ENCODE peak calls at places on chromosomes 16 and 17, in four cellular contexts. One of them, this sample, is unnamed.

GRCh38 chr16:53865492-53865863 is 161.5 kb downstream of the FTO start:
- DNase-seq in K562: peak; percentile 57
- DNase-seq in GM12878: peak; percentile 32
- DNase-seq in SK-N-SH: no peak
- DNase-seq in this sample: no peak

GRCh38 chr16:1271380-1271749 is 15.5 kb downstream of the TPSD1 start:
- DNase-seq in K562: no peak
- DNase-seq in GM12878: no peak
- DNase-seq in SK-N-SH: no peak
- DNase-seq in this sample: no peak

GRCh38 chr17:66652840-66653507 is 181.9 kb upstream of the CACNG5 start:
- DNase-seq in K562: no peak
- DNase-seq in GM12878: no peak
- DNase-seq in SK-N-SH: no peak
- DNase-seq in this sample: no peak

GRCh38 chr16:67055712-67056487 is 27.0 kb downstream of the CBFB start:
- DNase-seq in K562: peak; percentile 39
- DNase-seq in GM12878: no peak
- DNase-seq in SK-N-SH: peak; percentile 21
- DNase-seq in this sample: peak; percentile 29

GRCh38 chr17:46192211-46192483 is 1.1 kb downstream of the KANSL1 start:
- DNase-seq in K562: no peak
- DNase-seq in GM12878: no peak
- DNase-seq in SK-N-SH: no peak
- DNase-seq in this sample: no peak

GRCh38 chr17:52148969-52149351 is 9.6 kb downstream of the CA10 start:
- DNase-seq in K562: no peak
- DNase-seq in GM12878: no peak
- DNase-seq in SK-N-SH: no peak
- DNase-seq in this sample: no peak

GRCh38 chr17:2814499-2815341 is 18.5 kb downstream of the RAP1GAP2 start:
- DNase-seq in K562: no peak
- DNase-seq in GM12878: peak; percentile 62
- DNase-seq in SK-N-SH: no peak
- DNase-seq in this sample: no peak

GRCh38 chr17:60944751-60945150 is 267.1 kb downstream of the BCAS3 start:
- DNase-seq in K562: no peak
- DNase-seq in GM12878: no peak
- DNase-seq in SK-N-SH: no peak
- DNase-seq in this sample: no peak

GRCh38 chr16:82133798-82134197 is 36.2 kb downstream of the MPHOSPH6 start:
- DNase-seq in K562: no peak
- DNase-seq in GM12878: no peak
- DNase-seq in SK-N-SH: no peak
- DNase-seq in this sample: no peak

GRCh38 chr16:84617068-84617630 is 729 bp downstream of the COTL1 start:
- DNase-seq in K562: no peak
- DNase-seq in GM12878: no peak
- DNase-seq in SK-N-SH: peak; percentile 65
- DNase-seq in this sample: no peak

GRCh38 chr17:72948115-72948514 is 144.4 kb downstream of the SLC39A11 start:
- DNase-seq in K562: no peak
- DNase-seq in GM12878: no peak
- DNase-seq in SK-N-SH: no peak
- DNase-seq in this sample: no peak

GRCh38 chr16:85711982-85712587 is 23.3 kb upstream of the GINS2 start:
- DNase-seq in K562: no peak
- DNase-seq in GM12878: no peak
- DNase-seq in SK-N-SH: no peak
- DNase-seq in this sample: no peak

GRCh38 chr17:74733365-74734122 is 3.5 kb upstream of the RAB37 start:
- DNase-seq in K562: no peak
- DNase-seq in GM12878: no peak
- DNase-seq in SK-N-SH: no peak
- DNase-seq in this sample: no peak

GRCh38 chr16:56515665-56516064 is 4.2 kb downstream of the BBS2 start:
- DNase-seq in K562: no peak
- DNase-seq in GM12878: no peak
- DNase-seq in SK-N-SH: no peak
- DNase-seq in this sample: no peak

GRCh38 chr16:57000271-57001025 is 11.1 kb downstream of the NLRC5 start:
- DNase-seq in K562: no peak
- DNase-seq in GM12878: peak; percentile 87
- DNase-seq in SK-N-SH: no peak
- DNase-seq in this sample: no peak

GRCh38 chr16:21637032-21637968 is 15.1 kb downstream of the IGSF6 start:
- DNase-seq in K562: no peak
- DNase-seq in GM12878: no peak
- DNase-seq in SK-N-SH: no peak
- DNase-seq in this sample: no peak

GRCh38 chr16:83470406-83470805 is 337.4 kb upstream of the HSBP1 start:
- DNase-seq in K562: no peak
- DNase-seq in GM12878: no peak
- DNase-seq in SK-N-SH: no peak
- DNase-seq in this sample: no peak

GRCh38 chr16:88287219-88287618 is 95.5 kb upstream of the ZNF469 start:
- DNase-seq in K562: peak; percentile 80
- DNase-seq in GM12878: no peak
- DNase-seq in SK-N-SH: peak; percentile 60
- DNase-seq in this sample: peak; percentile 18

GRCh38 chr16:72371307-72372081 is 199.5 kb upstream of the PMFBP1 start:
- DNase-seq in K562: no peak
- DNase-seq in GM12878: no peak
- DNase-seq in SK-N-SH: no peak
- DNase-seq in this sample: no peak

GRCh38 chr17:1153795-1154546 is 25.8 kb downstream of the ABR start:
- DNase-seq in K562: peak; percentile 23
- DNase-seq in GM12878: no peak
- DNase-seq in SK-N-SH: peak; percentile 93
- DNase-seq in this sample: peak; percentile 16

GRCh38 chr16:54193656-54194007 is 93.0 kb downstream of the IRX3 start:
- DNase-seq in K562: peak; percentile 66
- DNase-seq in GM12878: peak; percentile 4
- DNase-seq in SK-N-SH: peak; percentile 90
- DNase-seq in this sample: peak; percentile 58

GRCh38 chr16:79839450-79839849 is 238.9 kb upstream of the MAF start:
- DNase-seq in K562: no peak
- DNase-seq in GM12878: no peak
- DNase-seq in SK-N-SH: no peak
- DNase-seq in this sample: no peak

GRCh38 chr16:68444058-68444657 is 4.2 kb downstream of the SMPD3 start:
- DNase-seq in K562: peak; percentile 20
- DNase-seq in GM12878: no peak
- DNase-seq in SK-N-SH: no peak
- DNase-seq in this sample: peak; percentile 43

GRCh38 chr17:21283482-21284318 is 811 bp upstream of the MAP2K3 start:
- DNase-seq in K562: no peak
- DNase-seq in GM12878: no peak
- DNase-seq in SK-N-SH: peak; percentile 41
- DNase-seq in this sample: no peak

GRCh38 chr17:78759969-78760352 is 22.1 kb downstream of the CYTH1 start:
- DNase-seq in K562: no peak
- DNase-seq in GM12878: no peak
- DNase-seq in SK-N-SH: no peak
- DNase-seq in this sample: no peak

GRCh38 chr16:30185683-30186421 is 2.5 kb downstream of the CORO1A start:
- DNase-seq in K562: peak; percentile 16
- DNase-seq in GM12878: peak; percentile 79
- DNase-seq in SK-N-SH: peak; percentile 30
- DNase-seq in this sample: no peak

GRCh38 chr16:64365448-64365858 is 756.4 kb downstream of the CDH11 start:
- DNase-seq in K562: no peak
- DNase-seq in GM12878: no peak
- DNase-seq in SK-N-SH: no peak
- DNase-seq in this sample: no peak

GRCh38 chr16:7714775-7715174 is 382.1 kb downstream of the RBFOX1 start:
- DNase-seq in K562: no peak
- DNase-seq in GM12878: no peak
- DNase-seq in SK-N-SH: no peak
- DNase-seq in this sample: no peak

GRCh38 chr16:83908798-83909197 is 9.9 kb downstream of the MLYCD start:
- DNase-seq in K562: no peak
- DNase-seq in GM12878: no peak
- DNase-seq in SK-N-SH: no peak
- DNase-seq in this sample: no peak

GRCh38 chr17:35679007-35679682 is 52.3 kb upstream of the RASL10B start:
- DNase-seq in K562: no peak
- DNase-seq in GM12878: no peak
- DNase-seq in SK-N-SH: no peak
- DNase-seq in this sample: no peak

DNA sequence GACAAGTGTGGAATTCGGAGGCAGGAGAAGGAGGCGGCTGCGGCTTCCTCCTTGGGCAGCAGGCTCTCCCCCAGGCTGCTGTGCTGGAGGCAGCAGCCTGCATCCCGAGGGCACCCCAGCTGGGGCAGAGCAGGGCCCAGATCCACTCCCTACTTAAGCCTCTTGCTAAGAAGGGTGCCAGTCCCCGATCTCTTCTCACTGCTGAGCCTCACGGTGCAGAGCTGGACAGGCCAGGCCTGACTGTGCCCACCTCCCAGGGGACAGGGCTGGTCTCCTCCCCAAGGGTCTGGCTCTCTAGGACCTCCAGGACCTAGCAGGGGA is 210.8 kb downstream of the NTN1 start:
- DNase-seq in K562: no peak
- DNase-seq in GM12878: no peak
- DNase-seq in SK-N-SH: no peak
- DNase-seq in this sample: no peak
- H4K20me1 ChIP-seq in K562: no peaks in the 10 kb centered on the region
- H4K20me1 ChIP-seq in GM12878: peaks cover 2% of the 10 kb centered on the region
- H4K20me1 ChIP-seq in SK-N-SH: no peaks in the 10 kb centered on the region
- H4K20me1 ChIP-seq in this sample: no peaks in the 10 kb centered on the region

DNA sequence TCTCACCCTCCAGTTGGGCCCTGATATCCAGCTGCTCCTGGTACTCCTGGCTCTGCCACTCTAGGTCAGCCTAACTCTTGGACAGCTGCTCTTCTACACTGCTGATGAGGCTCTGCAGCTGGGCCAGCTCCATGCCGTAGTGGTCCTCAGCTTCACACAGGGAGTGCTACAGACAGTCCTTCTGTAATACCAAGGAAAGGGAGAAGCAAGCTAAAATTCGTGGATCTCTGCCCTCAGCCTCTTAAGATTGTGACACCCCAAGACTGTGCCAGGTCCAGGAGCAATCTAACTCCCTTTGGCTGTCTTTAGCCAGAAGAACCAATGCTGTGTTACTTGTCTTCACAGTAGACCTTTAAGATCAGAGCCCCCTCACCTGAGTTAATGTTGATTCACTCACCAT is 7.7 kb upstream of the KRT38 start:
- DNase-seq in K562: no peak
- DNase-seq in GM12878: no peak
- DNase-seq in SK-N-SH: no peak
- DNase-seq in this sample: no peak
- TF ChIP-seq NFIC in K562: no peak
- TF ChIP-seq NFIC in GM12878: no peak
- TF ChIP-seq NFIC in SK-N-SH: no peak
- TF ChIP-seq NFIC in this sample: no peak

DNA sequence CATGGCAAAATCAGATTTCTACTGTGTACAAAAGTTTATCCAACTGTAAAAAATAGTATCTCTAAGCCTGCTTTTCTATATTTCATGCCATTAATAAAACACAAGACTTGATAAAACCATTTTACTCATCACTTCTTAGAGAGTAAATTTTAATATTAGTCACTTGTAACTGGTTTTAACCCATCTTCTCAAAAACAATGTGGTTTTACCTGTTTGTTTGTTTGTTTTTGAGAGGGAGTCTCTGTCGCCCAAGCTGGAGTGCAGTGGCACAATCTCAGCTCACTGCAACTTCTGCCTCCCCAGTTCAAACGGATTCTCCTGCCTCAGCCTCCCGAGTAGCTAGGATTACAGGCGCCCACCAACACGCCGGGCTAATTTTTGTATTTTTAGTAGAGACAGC is 32.1 kb downstream of the UBE2G1 start:
- DNase-seq in K562: no peak
- DNase-seq in GM12878: no peak
- DNase-seq in SK-N-SH: no peak
- DNase-seq in this sample: no peak
- H4K20me1 ChIP-seq in K562: peaks cover 6% of the 10 kb centered on the region
- H4K20me1 ChIP-seq in GM12878: no peaks in the 10 kb centered on the region
- H4K20me1 ChIP-seq in SK-N-SH: peaks cover 97% of the 10 kb centered on the region
- H4K20me1 ChIP-seq in this sample: peaks cover 16% of the 10 kb centered on the region

GRCh38 chr17:38875477-38876080 is 5.7 kb downstream of the LASP1 start:
- DNase-seq in K562: no peak
- DNase-seq in GM12878: no peak
- DNase-seq in SK-N-SH: no peak
- DNase-seq in this sample: no peak
- TF ChIP-seq NFIC in K562: no peak
- TF ChIP-seq NFIC in GM12878: no peak
- TF ChIP-seq NFIC in SK-N-SH: no peak
- TF ChIP-seq NFIC in this sample: no peak

GRCh38 chr17:76886395-76886794 is 18.2 kb downstream of the MGAT5B start:
- DNase-seq in K562: no peak
- DNase-seq in GM12878: no peak
- DNase-seq in SK-N-SH: no peak
- DNase-seq in this sample: no peak

GRCh38 chr17:76887809-76888208 is 19.6 kb downstream of the MGAT5B start:
- DNase-seq in K562: peak; percentile 59
- DNase-seq in GM12878: no peak
- DNase-seq in SK-N-SH: no peak
- DNase-seq in this sample: no peak

GRCh38 chr17:76881966-76882365 is 13.8 kb downstream of the MGAT5B start:
- DNase-seq in K562: no peak
- DNase-seq in GM12878: no peak
- DNase-seq in SK-N-SH: no peak
- DNase-seq in this sample: no peak

GRCh38 chr17:76883744-76884525 is 15.7 kb downstream of the MGAT5B start:
- DNase-seq in K562: no peak
- DNase-seq in GM12878: no peak
- DNase-seq in SK-N-SH: no peak
- DNase-seq in this sample: no peak

GRCh38 chr17:76884995-76885896 is 17.0 kb downstream of the MGAT5B start:
- DNase-seq in K562: no peak
- DNase-seq in GM12878: no peak
- DNase-seq in SK-N-SH: peak; percentile 68
- DNase-seq in this sample: no peak
- H4K20me1 ChIP-seq in K562: peaks cover 8% of the 10 kb centered on the region
- H4K20me1 ChIP-seq in GM12878: no peaks in the 10 kb centered on the region
- H4K20me1 ChIP-seq in SK-N-SH: peaks cover 26% of the 10 kb centered on the region
- H4K20me1 ChIP-seq in this sample: peaks cover 5% of the 10 kb centered on the region

This sample was measured in HepG2.